ENCODE peak calls at places on chromosome 13, in seven cellular contexts. T is PC-9, Z is hepatocyte, A is cardiac fibroblast, E is OCI-LY7, U is adrenal gland, R is fibroblast of lung. N is an unnamed sample.

GRCh38 chr13:32455594-32455903 is 27.6 kb upstream of the N4BP2L1 start:
- DNase-seq in U (no peak), R (no peak), Z (no peak), E (no peak), A (no peak), T (no peak), N (no peak)

GRCh38 chr13:113471844-113472243 is 18.6 kb upstream of the ADPRHL1 start:
- DNase-seq in T (no peak), U (no peak), A (no peak), R (no peak), E (no peak), Z (no peak), N (no peak)

GRCh38 chr13:101453784-101454201 is 1.3 kb downstream of the ITGBL1 start:
- DNase-seq in U (no peak), Z (no peak), T (peak; percentile 94), R (no peak), E (no peak), A (no peak), N (peak; percentile 12)

GRCh38 chr13:86403213-86403612 is 604.0 kb upstream of the SLITRK6 start:
- DNase-seq in A (no peak), E (no peak), R (no peak), Z (no peak), T (no peak), U (no peak), N (no peak)

GRCh38 chr13:113794764-113795173 is 35.7 kb downstream of the TMEM255B start:
- DNase-seq in A (no peak), U (no peak), R (no peak), T (no peak), Z (no peak), E (no peak), N (no peak)

GRCh38 chr13:46288570-46289259 is 77.0 kb downstream of the LRRC63 start:
- DNase-seq in R (peak; percentile 64), A (peak; percentile 64), U (no peak), E (peak; percentile 67), Z (peak; percentile 68), T (no peak), N (peak; percentile 49)

GRCh38 chr13:39506559-39507390 is 96.2 kb downstream of the LHFPL6 start:
- DNase-seq in R (peak; percentile 18), A (peak; percentile 47), U (no peak), T (no peak), Z (no peak), E (peak; percentile 51), N (no peak)

GRCh38 chr13:100633461-100633860 is 41.1 kb downstream of the TMTC4 start:
- DNase-seq in A (peak; percentile 96), U (no peak), T (no peak), Z (no peak), R (peak; percentile 86), E (no peak), N (no peak)

GRCh38 chr13:113905018-113905417 is 41.1 kb upstream of the GAS6 start:
- DNase-seq in A (no peak), U (no peak), E (no peak), Z (no peak), R (no peak), T (no peak), N (no peak)

GRCh38 chr13:73598021-73598712 is 536.0 kb downstream of the KLF12 start:
- DNase-seq in A (peak; percentile 85), E (no peak), T (peak; percentile 94), U (no peak), R (peak; percentile 58), Z (peak; percentile 41), N (no peak)

GRCh38 chr13:96652506-96652905 is 341.8 kb downstream of the OXGR1 start:
- DNase-seq in E (no peak), R (peak; percentile 3), Z (no peak), U (no peak), T (no peak), A (peak; percentile 82), N (no peak)

GRCh38 chr13:46184277-46184699 is 2.3 kb upstream of the LCP1 start:
- DNase-seq in T (peak; percentile 28), R (no peak), U (no peak), A (peak; percentile 30), E (peak; percentile 87), Z (peak; percentile 27), N (peak; percentile 53)

GRCh38 chr13:76723551-76724232 is 162.5 kb downstream of the KCTD12 start:
- DNase-seq in T (no peak), R (peak; percentile 58), E (no peak), Z (peak; percentile 8), U (peak; percentile 55), A (peak; percentile 98), N (no peak)

GRCh38 chr13:19713186-19713965 is 69.4 kb downstream of the PSPC1 start:
- DNase-seq in A (peak; percentile 89), U (no peak), R (peak; percentile 83), T (no peak), E (no peak), Z (no peak), N (no peak)

GRCh38 chr13:105871768-105872167 is 663.7 kb downstream of the EFNB2 start:
- DNase-seq in T (no peak), A (no peak), Z (no peak), R (no peak), E (no peak), U (no peak), N (no peak)

GRCh38 chr13:21336609-21337008 is 122.5 kb downstream of the ZDHHC20 start:
- DNase-seq in T (no peak), R (no peak), Z (no peak), E (no peak), U (no peak), A (no peak), N (no peak)

GRCh38 chr13:108212901-108213300 is 2.4 kb downstream of the LIG4 start:
- DNase-seq in R (no peak), U (no peak), A (no peak), E (peak; percentile 72), T (no peak), Z (no peak), N (no peak)

GRCh38 chr13:22110368-22110767 is 439.5 kb downstream of the FGF9 start:
- DNase-seq in Z (no peak), R (no peak), U (peak; percentile 83), A (no peak), T (no peak), E (no peak), N (no peak)

GRCh38 chr13:111907341-111907880 is 159.5 kb upstream of the SOX1 start:
- DNase-seq in R (no peak), E (no peak), Z (no peak), T (no peak), U (no peak), A (no peak), N (no peak)

GRCh38 chr13:42735011-42735410 is 46.4 kb upstream of the FAM216B start:
- DNase-seq in T (no peak), E (no peak), U (no peak), A (no peak), R (no peak), Z (no peak), N (no peak)

GRCh38 chr13:75694742-75695141 is 58.6 kb downstream of the LMO7 start:
- DNase-seq in E (no peak), Z (peak; percentile 56), T (no peak), U (no peak), A (no peak), R (no peak), N (no peak)
- TF ChIP-seq CTCF in E (no peak), Z (no peak), T (no peak), U (no peak), A (no peak), R (no peak), N (no peak)

GRCh38 chr13:98846991-98847390 is 94.5 kb upstream of the SLC15A1 start:
- DNase-seq in T (no peak), R (no peak), U (no peak), A (no peak), Z (no peak), E (no peak), N (no peak)
- TF ChIP-seq CTCF in T (no peak), R (no peak), U (no peak), A (no peak), Z (no peak), E (no peak), N (no peak)

GRCh38 chr13:87666826-87667225 is 4.3 kb upstream of the SLITRK5 start:
- DNase-seq in E (no peak), R (peak; percentile 68), U (no peak), Z (no peak), A (no peak), T (no peak), N (no peak)

GRCh38 chr13:87667686-87668085 is 3.5 kb upstream of the SLITRK5 start:
- DNase-seq in Z (no peak), A (no peak), R (no peak), T (no peak), E (no peak), U (no peak), N (no peak)

GRCh38 chr13:87671824-87672603 is 843 bp downstream of the SLITRK5 start:
- DNase-seq in E (peak; percentile 66), R (peak; percentile 12), Z (peak; percentile 11), A (no peak), U (no peak), T (no peak), N (peak; percentile 22)

GRCh38 chr13:87671031-87671823 is at the start of gene SLITRK5:
- DNase-seq in U (peak; percentile 68), A (peak; percentile 34), R (peak; percentile 90), E (peak; percentile 93), Z (peak; percentile 86), T (peak; percentile 55), N (peak; percentile 86)

DNA sequence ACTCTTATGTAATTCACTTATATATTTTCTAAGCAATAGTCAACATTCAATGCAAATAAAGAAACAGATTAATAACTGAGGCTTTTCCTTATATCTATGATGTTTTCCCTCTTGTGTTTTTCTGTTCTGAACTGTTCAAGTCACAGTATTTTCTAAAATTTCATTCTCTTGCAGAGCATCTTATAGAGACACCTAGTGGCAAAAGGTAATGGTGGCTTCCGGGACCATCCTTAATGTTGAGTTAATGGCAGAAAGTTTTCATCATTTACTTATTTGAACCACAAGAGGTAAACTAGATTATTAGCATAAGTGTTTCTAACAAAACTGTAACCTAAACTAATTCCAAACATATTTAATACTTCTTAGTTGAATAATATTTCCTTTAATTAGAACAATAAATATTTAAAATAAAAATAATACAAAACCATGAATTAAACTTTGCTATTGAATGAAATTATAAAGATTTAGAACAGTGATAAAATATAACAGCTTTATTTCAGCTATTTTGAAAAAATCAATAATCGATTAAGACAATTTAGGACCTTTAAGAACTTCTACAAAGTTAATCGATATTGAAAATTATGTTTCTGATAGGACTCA is 1.7 kb upstream of the SLITRK5 start:
- DNase-seq in R (peak; percentile 76), U (no peak), T (peak; percentile 43), Z (peak; percentile 53), A (peak; percentile 31), E (peak; percentile 87), N (peak; percentile 31)
- TF ChIP-seq CTCF in R (peak; percentile 75), U (no peak), T (peak; percentile 69), Z (peak; percentile 74), A (peak; percentile 53), E (peak; percentile 100), N (peak; percentile 69)

DNA sequence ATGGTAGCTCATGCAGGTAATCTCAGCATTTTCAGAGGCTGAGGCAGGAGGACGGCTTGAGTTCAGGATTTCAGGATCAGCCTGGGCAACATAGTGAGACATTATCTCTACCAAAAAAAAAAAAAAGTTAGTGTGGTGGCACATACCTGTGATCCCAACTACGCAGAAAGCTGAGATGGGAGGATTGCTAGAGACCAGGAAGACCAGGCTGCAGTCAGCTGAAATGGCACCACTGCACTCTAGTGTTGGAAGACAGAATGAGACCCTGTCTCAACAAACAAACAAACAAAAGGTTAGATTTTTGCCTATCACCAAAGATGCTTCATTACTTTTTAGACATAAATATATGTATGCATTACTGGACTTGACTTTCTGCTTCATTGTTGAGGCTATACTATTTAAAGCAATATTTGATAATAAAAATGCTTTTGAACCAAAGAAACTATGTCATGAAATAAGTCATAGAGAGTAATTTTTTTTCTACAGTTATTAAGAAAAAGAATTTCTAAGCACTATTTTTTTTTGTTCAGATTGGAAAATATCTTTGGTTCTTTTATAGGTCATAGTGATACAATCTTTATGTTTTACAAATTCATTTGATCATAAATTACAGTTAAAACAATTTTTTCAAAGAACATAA is 1180.1 kb upstream of the ATXN8OS start:
- DNase-seq in R (peak; percentile 0), A (no peak), T (no peak), E (no peak), U (peak; percentile 10), Z (peak; percentile 70), N (no peak)
- TF ChIP-seq CTCF in R (peak; percentile 24), A (no peak), T (peak; percentile 57), E (peak; percentile 28), U (peak; percentile 43), Z (peak; percentile 82), N (peak; percentile 51)

N was measured in GM13977.